ENCODE peak calls at places on chromosome 16, in six cellular contexts. J, Y, P, U, L and T are unnamed samples. For H3K4me1, the result is how much of the 10 kb centered on the place peaks cover.

GRCh38 chr16:4988647-4989046 is 30.5 kb downstream of the SEC14L5 start:
- DNase-seq in J (no peak), Y (no peak), P (no peak), U (no peak), L (no peak), T (no peak)

GRCh38 chr16:55408656-55409055 is 70.3 kb upstream of the MMP2 start:
- DNase-seq in J (no peak), Y (no peak), P (peak), U (no peak), L (no peak), T (no peak)

GRCh38 chr16:4385789-4386451 is 14.3 kb downstream of the VASN start:
- DNase-seq in J (no peak), Y (no peak), P (no peak), U (no peak), L (no peak), T (no peak)

GRCh38 chr16:376817-377418 is 4.9 kb downstream of the PGAP6 start:
- DNase-seq in J (no peak), Y (no peak), P (no peak), U (no peak), L (no peak), T (no peak)

GRCh38 chr16:86680661-86681439 is 102.5 kb downstream of the FOXL1 start:
- DNase-seq in J (no peak), Y (no peak), P (no peak), U (no peak), L (no peak), T (no peak)

GRCh38 chr16:47143329-47143676 is 442 bp downstream of the NETO2 start:
- DNase-seq in J (peak), Y (peak), P (peak), U (peak), L (peak), T (peak)

GRCh38 chr16:53984936-53985335 is 281.0 kb downstream of the FTO start:
- DNase-seq in J (no peak), Y (no peak), P (no peak), U (no peak), L (no peak), T (no peak)

GRCh38 chr16:22220714-22221113 is 14.6 kb downstream of the EEF2K start:
- DNase-seq in J (no peak), Y (no peak), P (no peak), U (no peak), L (no peak), T (no peak)

GRCh38 chr16:14377326-14377725 is 252.7 kb downstream of the PARN start:
- DNase-seq in J (peak), Y (no peak), P (no peak), U (no peak), L (no peak), T (no peak)

GRCh38 chr16:30185141-30185682 is 1.8 kb downstream of the CORO1A start:
- DNase-seq in J (no peak), Y (no peak), P (no peak), U (no peak), L (peak), T (no peak)

GRCh38 chr16:84450176-84450865 is 54.1 kb downstream of the MEAK7 start:
- DNase-seq in J (no peak), Y (peak), P (no peak), U (no peak), L (no peak), T (no peak)

GRCh38 chr16:87389245-87389644 is 2.9 kb upstream of the MAP1LC3B start:
- DNase-seq in J (no peak), Y (no peak), P (no peak), U (no peak), L (no peak), T (no peak)

GRCh38 chr16:67641779-67642708 is 2.9 kb upstream of the CARMIL2 start:
- DNase-seq in J (peak), Y (no peak), P (no peak), U (no peak), L (no peak), T (no peak)

GRCh38 chr16:88905563-88905962 is 39.1 kb upstream of the PABPN1L start:
- DNase-seq in J (no peak), Y (peak), P (no peak), U (no peak), L (peak), T (no peak)

GRCh38 chr16:83972256-83973008 is 4.4 kb downstream of the NECAB2 start:
- DNase-seq in J (no peak), Y (no peak), P (no peak), U (no peak), L (no peak), T (no peak)

GRCh38 chr16:19659554-19659953 is 58.5 kb downstream of the KNOP1 start:
- DNase-seq in J (peak), Y (no peak), P (no peak), U (no peak), L (no peak), T (no peak)

GRCh38 chr16:88084881-88085280 is 133.6 kb downstream of the BANP start:
- DNase-seq in J (peak), Y (no peak), P (no peak), U (peak), L (no peak), T (no peak)

GRCh38 chr16:1026784-1027415 is 45.3 kb downstream of the SOX8 start:
- DNase-seq in J (no peak), Y (no peak), P (no peak), U (no peak), L (no peak), T (no peak)

GRCh38 chr16:70267516-70267915 is 15.8 kb upstream of the EXOSC6 start:
- DNase-seq in J (peak), Y (peak), P (no peak), U (peak), L (peak), T (no peak)

GRCh38 chr16:87180069-87180468 is 137.1 kb downstream of the C16orf95 start:
- DNase-seq in J (no peak), Y (no peak), P (no peak), U (no peak), L (no peak), T (no peak)

GRCh38 chr16:5560084-5560483 is 462.5 kb upstream of the EEF2KMT start:
- DNase-seq in J (no peak), Y (no peak), P (no peak), U (no peak), L (no peak), T (no peak)

GRCh38 chr16:78676351-78676750 is 576.9 kb downstream of the WWOX start:
- DNase-seq in J (no peak), Y (no peak), P (no peak), U (peak), L (no peak), T (no peak)

GRCh38 chr16:27237229-27238015 is 31.1 kb downstream of the NSMCE1 start:
- DNase-seq in J (no peak), Y (no peak), P (no peak), U (peak), L (no peak), T (peak)

GRCh38 chr16:56357765-56358322 is 67.5 kb downstream of the AMFR start:
- DNase-seq in J (no peak), Y (peak), P (no peak), U (no peak), L (peak), T (no peak)

GRCh38 chr16:22971346-22971924 is 157.5 kb downstream of the HS3ST2 start:
- DNase-seq in J (no peak), Y (no peak), P (no peak), U (no peak), L (no peak), T (no peak)

GRCh38 chr16:12763517-12763916 is 40.2 kb downstream of the CPPED1 start:
- DNase-seq in J (peak), Y (no peak), P (no peak), U (no peak), L (no peak), T (no peak)

GRCh38 chr16:27189335-27189972 is 13.9 kb upstream of the KDM8 start:
- DNase-seq in J (no peak), Y (peak), P (no peak), U (no peak), L (peak), T (no peak)

GRCh38 chr16:11224894-11225676 is 30.9 kb downstream of the SOCS1 start:
- DNase-seq in J (peak), Y (no peak), P (no peak), U (peak), L (no peak), T (no peak)

GRCh38 chr16:53090591-53091507 is 36.1 kb downstream of the CHD9 start:
- DNase-seq in J (peak), Y (no peak), P (no peak), U (peak), L (no peak), T (no peak)

GRCh38 chr16:27718767-27719445 is 169.0 kb downstream of the KATNIP start:
- DNase-seq in J (no peak), Y (no peak), P (peak), U (no peak), L (no peak), T (no peak)

GRCh38 chr16:84423416-84423837 is 55.1 kb downstream of the ATP2C2 start:
- DNase-seq in J (peak), Y (no peak), P (no peak), U (peak), L (no peak), T (peak)

GRCh38 chr16:2842340-2843000 is 12.4 kb downstream of the ZG16B start:
- DNase-seq in J (no peak), Y (peak), P (no peak), U (no peak), L (peak), T (peak)

GRCh38 chr16:47567321-47567720 is 106.2 kb downstream of the PHKB start:
- DNase-seq in J (no peak), Y (no peak), P (no peak), U (no peak), L (no peak), T (no peak)

GRCh38 chr16:51317575-51317974 is 166.5 kb upstream of the SALL1 start:
- DNase-seq in J (no peak), Y (no peak), P (no peak), U (no peak), L (no peak), T (no peak)

GRCh38 chr16:79599837-79600635 is 501 bp downstream of the MAF start:
- DNase-seq in J (no peak), Y (peak), P (peak), U (peak), L (peak), T (peak)

GRCh38 chr16:78543066-78543465 is 443.6 kb downstream of the WWOX start:
- DNase-seq in J (no peak), Y (no peak), P (no peak), U (no peak), L (no peak), T (no peak)

GRCh38 chr16:66926171-66926570 is 836 bp upstream of the RRAD start:
- DNase-seq in J (no peak), Y (no peak), P (no peak), U (peak), L (no peak), T (no peak)

GRCh38 chr16:3065069-3065741 is at the start of gene IL32:
- DNase-seq in J (peak), Y (no peak), P (no peak), U (peak), L (no peak), T (peak)

GRCh38 chr16:307691-308312 is 24.8 kb downstream of the PDIA2 start:
- DNase-seq in J (no peak), Y (no peak), P (no peak), U (no peak), L (no peak), T (no peak)

GRCh38 chr16:89913408-89914387 is 5.0 kb upstream of the MC1R start:
- DNase-seq in J (no peak), Y (no peak), P (no peak), U (no peak), L (no peak), T (no peak)
- H3K4me1 ChIP-seq in J (under half), Y (under half), P (under half), U (under half), L (under half), T (under half)

DNA sequence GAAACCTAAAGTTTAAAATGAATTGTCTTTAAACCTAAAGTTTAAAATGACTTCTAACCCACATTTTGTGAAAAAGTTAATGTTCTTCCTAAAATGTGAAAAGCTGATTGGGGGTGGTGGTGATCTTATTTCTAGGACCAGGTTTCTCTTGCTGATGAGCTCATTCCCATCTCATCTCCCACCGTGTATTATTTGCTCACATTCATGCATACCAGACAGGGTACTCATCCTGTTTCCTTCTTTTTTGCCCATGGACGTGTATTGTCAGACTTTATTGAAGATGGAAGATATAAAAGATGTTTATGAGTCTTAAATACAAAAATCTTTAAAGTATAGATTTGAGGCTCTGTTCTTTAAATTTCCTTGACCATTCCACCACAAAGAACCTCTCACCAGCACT is 70.1 kb upstream of the MPHOSPH6 start:
- DNase-seq in J (peak), Y (no peak), P (no peak), U (no peak), L (no peak), T (no peak)
- H4K91ac ChIP-seq in J (no peak), Y (no peak), P (no peak), U (no peak), L (no peak), T (no peak)

DNA sequence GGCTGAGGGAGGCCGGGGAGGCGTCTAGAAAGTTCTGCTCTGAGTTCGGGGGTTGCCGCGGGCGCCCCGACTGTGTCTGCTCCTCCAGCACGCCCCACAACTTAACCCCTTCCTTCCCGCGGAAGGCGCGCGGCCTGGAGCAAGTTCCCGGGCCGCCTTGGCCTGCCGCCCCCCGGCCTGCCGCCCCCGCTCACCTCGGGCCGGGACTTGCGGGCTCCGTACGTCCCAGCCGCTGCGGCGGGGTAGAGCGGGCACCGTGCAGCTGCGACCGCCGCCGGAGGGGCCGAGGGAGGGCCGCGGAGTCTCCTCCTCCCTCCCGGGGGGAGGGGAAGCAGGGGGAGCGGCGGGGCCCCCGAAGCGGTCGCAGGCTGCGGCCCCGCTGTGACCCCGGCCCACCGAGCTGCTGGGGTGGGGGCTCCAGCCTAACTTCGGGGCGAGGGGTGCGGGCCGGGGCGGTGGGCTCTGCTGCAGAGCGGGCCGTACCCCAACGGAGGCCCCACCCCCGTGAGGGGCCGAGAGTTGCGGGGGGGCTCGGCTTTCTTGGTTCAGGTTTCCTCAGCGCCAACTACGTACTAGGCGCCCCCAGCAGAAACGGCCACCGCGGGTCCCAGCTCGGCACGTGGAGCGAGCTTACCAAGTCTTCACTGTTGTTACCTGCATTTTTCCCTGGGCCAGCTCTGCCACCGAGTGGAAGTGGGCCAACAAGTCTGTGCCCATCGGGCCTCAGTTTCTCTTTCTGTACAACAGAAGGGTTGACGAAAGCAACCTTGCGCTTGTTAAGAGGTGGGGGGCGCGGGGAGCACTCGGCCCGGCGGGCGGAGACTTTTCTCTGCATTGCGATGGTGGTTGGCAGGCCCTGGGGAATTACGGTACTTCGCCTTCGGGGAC is at the start of gene CCDC102A:
- DNase-seq in J (no peak), Y (peak), P (no peak), U (no peak), L (peak), T (no peak)
- H3K4me1 ChIP-seq in J (under half), Y (under half), P (under half), U (under half), L (under half), T (under half)

GRCh38 chr16:74709477-74709877 is 8.8 kb upstream of the MLKL start:
- DNase-seq in J (peak), Y (peak), P (peak), U (peak), L (peak), T (peak)
- H4K91ac ChIP-seq in J (no peak), Y (no peak), P (no peak), U (no peak), L (no peak), T (no peak)

GRCh38 chr16:69187387-69187890 is 475 bp downstream of the SNTB2 start:
- DNase-seq in J (no peak), Y (peak), P (peak), U (no peak), L (peak), T (peak)
- H3K4me1 ChIP-seq in J (under half), Y (under half), P (under half), U (under half), L (under half), T (under half)

GRCh38 chr16:62870554-62870953 is 834.3 kb upstream of the CDH8 start:
- DNase-seq in J (no peak), Y (no peak), P (no peak), U (no peak), L (no peak), T (no peak)
- H4K91ac ChIP-seq in J (no peak), Y (no peak), P (no peak), U (no peak), L (no peak), T (no peak)